ENCODE peak calls at places on chromosomes 7 and 10, in ten cellular contexts. R, N, I, V, J, D, X, B, F and H are unnamed samples.

GRCh38 chr7:90857595-90857994 is 261.5 kb downstream of the CDK14 start:
- DNase-seq in R (no peak), F (peak), I (no peak), J (no peak), B (no peak), N (peak), V (no peak), D (no peak), X (no peak), H (no peak)

GRCh38 chr10:93334181-93334580 is 148.0 kb downstream of the MYOF start:
- DNase-seq in F (no peak), V (no peak), J (no peak), X (peak), I (no peak), N (no peak), R (no peak), D (no peak), B (no peak), H (no peak)

GRCh38 chr7:127708788-127709187 is 56.8 kb downstream of the SND1 start:
- DNase-seq in D (peak), J (no peak), V (peak), B (peak), F (peak), R (peak), X (peak), I (no peak), N (peak), H (peak)

GRCh38 chr10:89302628-89303027 is 782 bp downstream of the IFIT2 start:
- DNase-seq in F (no peak), J (no peak), I (no peak), N (no peak), R (no peak), X (no peak), D (peak), V (no peak), B (no peak), H (no peak)

GRCh38 chr10:16183989-16184643 is 252.7 kb upstream of the PTER start:
- DNase-seq in J (no peak), X (no peak), V (no peak), F (no peak), R (no peak), D (no peak), B (no peak), I (no peak), N (no peak), H (no peak)

GRCh38 chr10:127968659-127969058 is 61.8 kb downstream of the PTPRE start:
- DNase-seq in D (peak), I (no peak), V (no peak), J (no peak), X (peak), B (no peak), F (no peak), N (no peak), R (no peak), H (no peak)

GRCh38 chr7:48042216-48042615 is 6.9 kb downstream of the C7orf57 start:
- DNase-seq in B (no peak), R (no peak), F (no peak), J (no peak), V (no peak), N (no peak), X (peak), I (no peak), D (peak), H (no peak)

GRCh38 chr7:123460616-123461015 is 73.8 kb downstream of the IQUB start:
- DNase-seq in F (no peak), N (no peak), X (no peak), J (no peak), V (no peak), R (no peak), I (no peak), B (no peak), D (peak), H (no peak)

GRCh38 chr7:44087914-44088838 is 5.8 kb upstream of the POLM start:
- DNase-seq in I (no peak), D (peak), X (peak), F (peak), B (no peak), N (no peak), V (no peak), R (no peak), J (no peak), H (no peak)

GRCh38 chr10:88070080-88070880 is 206.9 kb downstream of the PTEN start:
- DNase-seq in J (no peak), F (no peak), N (no peak), V (no peak), D (peak), X (no peak), B (no peak), I (no peak), R (no peak), H (no peak)

GRCh38 chr10:131787961-131788360 is 112.8 kb upstream of the PPP2R2D start:
- DNase-seq in D (no peak), J (no peak), X (no peak), I (peak), B (no peak), N (no peak), R (no peak), V (no peak), F (no peak), H (no peak)

GRCh38 chr7:150401424-150401790 is 22.3 kb downstream of the ZNF775 start:
- DNase-seq in D (no peak), J (peak), R (no peak), I (no peak), F (no peak), V (no peak), N (peak), X (no peak), B (no peak), H (no peak)

GRCh38 chr10:22560391-22561239 is 153.8 kb downstream of the PIP4K2A start:
- DNase-seq in V (no peak), N (no peak), R (no peak), X (no peak), D (no peak), F (no peak), I (no peak), J (no peak), B (no peak), H (no peak)

GRCh38 chr7:54814401-54814800 is 55.4 kb upstream of the SEC61G start:
- DNase-seq in J (no peak), R (no peak), I (no peak), B (no peak), N (no peak), X (no peak), D (no peak), F (no peak), V (no peak), H (no peak)

GRCh38 chr10:101570764-101571572 is 17.1 kb downstream of the POLL start:
- DNase-seq in R (peak), D (no peak), X (no peak), F (no peak), V (no peak), B (no peak), N (no peak), J (peak), I (no peak), H (no peak)

GRCh38 chr10:122348512-122348911 is 26.0 kb upstream of the PLEKHA1 start:
- DNase-seq in V (peak), F (no peak), R (no peak), J (no peak), I (no peak), B (no peak), X (no peak), N (no peak), D (no peak), H (no peak)

GRCh38 chr7:47071866-47072265 is 510.0 kb downstream of the TNS3 start:
- DNase-seq in V (no peak), B (no peak), N (no peak), F (no peak), D (no peak), J (no peak), X (no peak), R (no peak), I (no peak), H (no peak)